ENCODE peak calls at places on chromosomes 13 and 19, in ten cellular contexts. N is mucosa of descending colon; A is psoas muscle; E is SIG-M5; Z is effector memory CD8-positive, alpha-beta T cell; D is amygdala; X is brain microvascular endothelial cell; G is NCI-H1092; J is uterus; U is esophagus squamous epithelium. M is an unnamed sample.

GRCh38 chr13:40458283-40459031 is 208.0 kb downstream of the FOXO1 start:
- DNase-seq in Z (no peak), E (no peak), J (no peak), G (no peak), A (no peak), X (no peak), N (no peak), D (no peak), U (no peak), M (no peak)

GRCh38 chr13:42153371-42153770 is 104.9 kb downstream of the DGKH start:
- DNase-seq in N (no peak), Z (no peak), J (no peak), D (no peak), E (no peak), A (no peak), X (no peak), G (no peak), U (no peak), M (no peak)

GRCh38 chr13:101424381-101425155 is 8.3 kb upstream of the NALCN start:
- DNase-seq in E (no peak), G (no peak), D (peak; percentile 22), X (no peak), J (no peak), N (no peak), Z (no peak), U (no peak), A (no peak), M (no peak)

GRCh38 chr13:75870397-75870801 is 234.3 kb downstream of the LMO7 start:
- DNase-seq in N (no peak), D (no peak), E (no peak), Z (peak; percentile 9), U (no peak), X (no peak), G (peak; percentile 8), A (no peak), J (no peak), M (no peak)

GRCh38 chr13:28568286-28568685 is 73.4 kb upstream of the FLT1 start:
- DNase-seq in E (no peak), A (peak; percentile 38), N (peak; percentile 34), U (no peak), J (peak; percentile 28), Z (no peak), G (peak; percentile 8), X (no peak), D (no peak), M (peak; percentile 36)

GRCh38 chr19:52351512-52351911 is 15.5 kb downstream of the ZNF610 start:
- DNase-seq in J (no peak), D (no peak), A (no peak), E (no peak), Z (no peak), N (no peak), X (no peak), G (no peak), U (no peak), M (no peak)

GRCh38 chr13:66673401-66673800 is 556.7 kb downstream of the PCDH9 start:
- DNase-seq in J (no peak), U (no peak), N (no peak), Z (no peak), X (peak; percentile 84), G (no peak), D (no peak), E (no peak), A (no peak), M (no peak)

GRCh38 chr13:103351035-103351828 is 285.0 kb upstream of the SLC10A2 start:
- DNase-seq in Z (no peak), N (no peak), J (no peak), X (peak; percentile 46), D (no peak), U (no peak), E (no peak), G (no peak), A (no peak), M (peak; percentile 10)

GRCh38 chr19:588093-588742 is 1.5 kb upstream of the HCN2 start:
- DNase-seq in E (no peak), U (no peak), J (no peak), N (peak; percentile 80), D (peak; percentile 74), A (peak; percentile 61), X (peak; percentile 77), G (peak; percentile 95), Z (peak; percentile 53), M (peak; percentile 76)

GRCh38 chr13:80239571-80240255 is 101.2 kb downstream of the SPRY2 start:
- DNase-seq in N (no peak), A (no peak), X (no peak), U (no peak), Z (no peak), J (no peak), G (no peak), E (no peak), D (no peak), M (no peak)

GRCh38 chr19:53311897-53312296 is 21.7 kb upstream of the ZNF845 start:
- DNase-seq in G (no peak), N (no peak), J (no peak), A (no peak), Z (no peak), D (no peak), E (no peak), U (no peak), X (no peak), M (no peak)

GRCh38 chr19:55435020-55435419 is 8.1 kb downstream of the SHISA7 start:
- DNase-seq in E (no peak), Z (no peak), A (no peak), D (no peak), J (no peak), G (no peak), N (no peak), X (no peak), U (no peak), M (no peak)

GRCh38 chr19:16825312-16826168 is 3.7 kb upstream of the SIN3B start:
- DNase-seq in G (no peak), A (peak; percentile 59), E (no peak), Z (no peak), J (peak; percentile 86), N (peak; percentile 38), U (no peak), X (peak; percentile 50), D (peak; percentile 43), M (peak; percentile 39)

GRCh38 chr19:46019270-46019669 is 3.6 kb downstream of the PGLYRP1 start:
- DNase-seq in J (no peak), E (no peak), N (no peak), G (no peak), Z (no peak), D (no peak), X (no peak), A (no peak), U (no peak), M (no peak)

GRCh38 chr13:51856027-51856736 is 5.6 kb upstream of the CCDC70 start:
- DNase-seq in A (no peak), N (no peak), Z (no peak), E (no peak), X (no peak), U (no peak), D (no peak), G (no peak), J (no peak), M (peak; percentile 38)

GRCh38 chr19:49196527-49197240 is 39.1 kb downstream of the TRPM4 start:
- DNase-seq in U (no peak), X (no peak), Z (no peak), G (peak; percentile 7), N (peak; percentile 73), D (no peak), J (no peak), E (no peak), A (peak; percentile 64), M (peak; percentile 59)

GRCh38 chr13:31725841-31726240 is 13.5 kb upstream of the RXFP2 start:
- DNase-seq in D (no peak), U (no peak), E (no peak), X (no peak), A (no peak), G (no peak), J (no peak), Z (no peak), N (no peak), M (no peak)

GRCh38 chr13:43878897-43879322 is 630 bp downstream of the CCDC122 start:
- DNase-seq in G (no peak), N (peak; percentile 80), X (peak; percentile 77), A (peak; percentile 81), E (no peak), U (peak; percentile 9), J (peak; percentile 63), D (peak; percentile 43), Z (no peak), M (peak; percentile 77)

GRCh38 chr19:5489511-5489910 is 34.3 kb downstream of the ZNRF4 start:
- DNase-seq in G (no peak), E (no peak), U (no peak), D (no peak), N (no peak), A (no peak), Z (no peak), X (no peak), J (no peak), M (no peak)

GRCh38 chr19:10621966-10622365 is 3.4 kb upstream of the SLC44A2 start:
- DNase-seq in A (no peak), U (no peak), N (no peak), D (no peak), J (no peak), G (no peak), E (no peak), Z (no peak), X (no peak), M (no peak)

GRCh38 chr19:6930190-6930589 is 42.8 kb downstream of the ADGRE1 start:
- DNase-seq in X (no peak), J (no peak), G (no peak), E (no peak), N (no peak), A (no peak), U (no peak), D (no peak), Z (no peak), M (no peak)

GRCh38 chr13:112693831-112694497 is 4.1 kb downstream of the ATP11A start:
- DNase-seq in E (peak; percentile 40), G (no peak), J (no peak), U (no peak), D (no peak), N (no peak), Z (no peak), X (peak; percentile 34), A (no peak), M (no peak)

GRCh38 chr13:112104873-112105234 is 37.9 kb downstream of the SOX1 start:
- DNase-seq in X (no peak), D (no peak), J (no peak), E (no peak), A (no peak), N (no peak), Z (no peak), G (no peak), U (no peak), M (no peak)

GRCh38 chr13:113403255-113404104 is 39.5 kb upstream of the GRTP1 start:
- DNase-seq in U (no peak), E (no peak), G (no peak), A (no peak), N (no peak), J (no peak), X (no peak), D (no peak), Z (no peak), M (no peak)

GRCh38 chr19:53079313-53079924 is 23.8 kb downstream of the ZNF160 start:
- DNase-seq in U (no peak), X (no peak), E (no peak), A (no peak), Z (no peak), N (no peak), G (no peak), D (no peak), J (no peak), M (no peak)

GRCh38 chr13:35157143-35157755 is 215.2 kb downstream of the NBEA start:
- DNase-seq in E (no peak), G (no peak), J (peak; percentile 25), U (no peak), N (no peak), Z (no peak), X (peak; percentile 52), D (no peak), A (no peak), M (peak; percentile 18)

GRCh38 chr19:43560687-43561086 is 14.6 kb downstream of the XRCC1 start:
- DNase-seq in D (no peak), Z (no peak), J (no peak), A (no peak), U (no peak), G (no peak), X (peak; percentile 49), E (no peak), N (no peak), M (no peak)

GRCh38 chr19:55062735-55063491 is at the start of gene RDH13:
- DNase-seq in J (peak; percentile 94), D (peak; percentile 87), G (peak; percentile 89), E (peak; percentile 73), U (peak; percentile 76), A (peak; percentile 96), X (peak; percentile 96), N (peak; percentile 99), Z (peak; percentile 95), M (peak; percentile 98)

M was measured in transverse colon.